ENCODE peak calls at places on chromosomes 11 and 22, in four cellular contexts. D, L, I and P are unnamed samples.

GRCh38 chr11:19359425-19360000 is 118.8 kb upstream of the E2F8 start:
- DNase-seq in L (no peak), D (no peak), I (no peak), P (no peak)

GRCh38 chr11:87114093-87114492 is 76.4 kb downstream of the TMEM135 start:
- DNase-seq in D (no peak), L (no peak), I (no peak), P (peak)

GRCh38 chr22:36404436-36404835 is 16.7 kb upstream of the MYH9 start:
- DNase-seq in D (no peak), I (no peak), L (no peak), P (no peak)

GRCh38 chr11:11977206-11977938 is 31.1 kb downstream of the DKK3 start:
- DNase-seq in L (no peak), I (peak), D (no peak), P (no peak)

GRCh38 chr11:35785287-35786167 is 123.0 kb downstream of the TRIM44 start:
- DNase-seq in D (no peak), L (no peak), I (no peak), P (no peak)

GRCh38 chr22:20036119-20036518 is 15.2 kb downstream of the TANGO2 start:
- DNase-seq in D (no peak), I (no peak), L (no peak), P (no peak)

GRCh38 chr11:19101803-19102520 is 15.0 kb upstream of the ZDHHC13 start:
- DNase-seq in I (no peak), D (no peak), L (no peak), P (no peak)

GRCh38 chr22:25525376-25525775 is 39.1 kb upstream of the GRK3 start:
- DNase-seq in L (no peak), I (no peak), D (no peak), P (no peak)

GRCh38 chr11:95985174-95985808 is 61.4 kb upstream of the MTMR2 start:
- DNase-seq in D (no peak), L (no peak), I (no peak), P (no peak)

GRCh38 chr22:44530106-44530505 is 32.1 kb upstream of the RTL6 start:
- DNase-seq in L (no peak), I (no peak), D (no peak), P (no peak)

GRCh38 chr11:30488304-30488998 is 97.7 kb downstream of the MPPED2 start:
- DNase-seq in D (no peak), L (no peak), I (no peak), P (peak)

GRCh38 chr11:2204361-2205213 is 33.0 kb upstream of the TH start:
- DNase-seq in L (no peak), I (no peak), D (no peak), P (no peak)

GRCh38 chr11:3165152-3165705 is at the start of gene OSBPL5:
- DNase-seq in I (peak), D (no peak), L (peak), P (no peak)

GRCh38 chr11:65432686-65433582 is 10.3 kb downstream of the NEAT1 start:
- DNase-seq in L (no peak), I (no peak), D (no peak), P (no peak)

GRCh38 chr11:115919341-115920086 is 415.3 kb upstream of the CADM1 start:
- DNase-seq in I (no peak), L (no peak), D (no peak), P (no peak)

GRCh38 chr22:23237201-23237798 is 57.0 kb downstream of the BCR start:
- DNase-seq in L (no peak), I (peak), D (no peak), P (no peak)

GRCh38 chr11:125170001-125170405 is 5.5 kb downstream of the PKNOX2 start:
- DNase-seq in D (no peak), I (no peak), L (no peak), P (peak)

GRCh38 chr22:35426801-35427140 is 26.8 kb downstream of the MCM5 start:
- DNase-seq in I (no peak), L (no peak), D (no peak), P (no peak)

GRCh38 chr22:39292561-39293074 is 26.8 kb downstream of the RPL3 start:
- DNase-seq in D (no peak), I (peak), L (no peak), P (peak)

GRCh38 chr11:13440100-13440855 is 22.7 kb downstream of the BTBD10 start:
- DNase-seq in D (no peak), L (no peak), I (peak), P (peak)

GRCh38 chr11:69499216-69499945 is 17.9 kb downstream of the LINC01488 start:
- DNase-seq in L (no peak), I (no peak), D (no peak), P (no peak)

GRCh38 chr22:45518580-45518991 is 15.9 kb downstream of the FBLN1 start:
- DNase-seq in L (no peak), D (no peak), I (no peak), P (no peak)

GRCh38 chr11:59176330-59176729 is 4.4 kb downstream of the DTX4 start:
- DNase-seq in L (no peak), I (no peak), D (no peak), P (no peak)

GRCh38 chr22:32591620-32592019 is 117.0 kb downstream of the FBXO7 start:
- DNase-seq in L (no peak), I (no peak), D (no peak), P (no peak)

GRCh38 chr11:61855939-61856730 is 28.0 kb downstream of the FADS2 start:
- DNase-seq in D (no peak), I (no peak), L (no peak), P (no peak)

GRCh38 chr22:29040385-29041275 is 21.0 kb downstream of the C22orf31 start:
- DNase-seq in D (peak), L (peak), I (peak), P (peak)

GRCh38 chr11:113022267-113022666 is 61.0 kb downstream of the NCAM1 start:
- DNase-seq in L (no peak), I (no peak), D (no peak), P (no peak)

GRCh38 chr11:102163368-102163767 is 53.1 kb downstream of the YAP1 start:
- DNase-seq in D (no peak), I (no peak), L (no peak), P (no peak)

GRCh38 chr11:93100211-93100610 is 97.6 kb downstream of the SLC36A4 start:
- DNase-seq in I (no peak), L (no peak), D (no peak), P (no peak)

GRCh38 chr22:35411112-35411511 is 11.2 kb downstream of the MCM5 start:
- DNase-seq in L (no peak), I (no peak), D (no peak), P (no peak)

GRCh38 chr22:46477967-46478635 is 59.3 kb downstream of the CELSR1 start:
- DNase-seq in I (no peak), D (no peak), L (no peak), P (no peak)

GRCh38 chr11:109508185-109508584 is 86.2 kb downstream of the C11orf87 start:
- DNase-seq in D (no peak), I (no peak), L (no peak), P (no peak)

GRCh38 chr11:120391297-120391696 is 55.1 kb downstream of the ARHGEF12 start:
- DNase-seq in I (no peak), D (no peak), L (no peak), P (no peak)